ENCODE peak calls at places on chromosome 20, in eight cellular contexts. V is T-helper 9 cell, F is iPS DF 19.7, D is epithelial cell of esophagus, J is uterus, C is substantia nigra, I is fibroblast of pulmonary artery, Y is heart right ventricle. B is an unnamed sample.

GRCh38 chr20:58424218-58424617 is 35.2 kb downstream of the VAPB start:
- DNase-seq in V (no peak), F (no peak), D (no peak), J (no peak), C (no peak), I (no peak), Y (no peak), B (no peak)

GRCh38 chr20:59961423-59961822 is 3.2 kb downstream of the CDH26 start:
- DNase-seq in V (no peak), F (no peak), D (peak; percentile 76), J (no peak), C (no peak), I (no peak), Y (no peak), B (no peak)

GRCh38 chr20:62860924-62861691 is 514 bp downstream of the TCFL5 start:
- DNase-seq in V (peak; percentile 37), F (no peak), D (peak; percentile 38), J (no peak), C (no peak), I (no peak), Y (no peak), B (peak; percentile 26)

GRCh38 chr20:33569290-33570094 is 79.6 kb downstream of the CBFA2T2 start:
- DNase-seq in V (no peak), F (no peak), D (peak; percentile 95), J (no peak), C (no peak), I (no peak), Y (no peak), B (no peak)

GRCh38 chr20:44475694-44476560 is at the start of gene TTPAL:
- DNase-seq in V (peak; percentile 83), F (peak; percentile 50), D (peak; percentile 91), J (peak; percentile 86), C (peak; percentile 49), I (peak; percentile 85), Y (peak; percentile 85), B (peak; percentile 83)

GRCh38 chr20:36162272-36162966 is 7.9 kb downstream of the EPB41L1 start:
- DNase-seq in V (no peak), F (no peak), D (no peak), J (no peak), C (no peak), I (peak; percentile 25), Y (no peak), B (no peak)

GRCh38 chr20:63290677-63291472 is 2.1 kb upstream of the COL20A1 start:
- DNase-seq in V (peak; percentile 64), F (no peak), D (peak; percentile 55), J (no peak), C (no peak), I (peak; percentile 11), Y (no peak), B (peak; percentile 20)

GRCh38 chr20:63330940-63331339 is 30.2 kb downstream of the CHRNA4 start:
- DNase-seq in V (no peak), F (peak; percentile 12), D (no peak), J (no peak), C (no peak), I (no peak), Y (no peak), B (no peak)

GRCh38 chr20:64104667-64105451 is 2.5 kb downstream of the NPBWR2 start:
- DNase-seq in V (no peak), F (no peak), D (no peak), J (no peak), C (no peak), I (no peak), Y (no peak), B (no peak)